ENCODE peak calls at places on chromosomes 7 and 10, in ten cellular contexts. D is brain microvascular endothelial cell; C is dorsolateral prefrontal cortex; H is CD8-positive, alpha-beta T cell; V is epithelial cell of esophagus; J is AG09309; I is GM10248; K is GM06990; R is GM13977; N is mesothelial cell of epicardium. F is an unnamed sample.

GRCh38 chr10:18438356-18439126 is 212.8 kb downstream of the NSUN6 start:
- DNase-seq in R (no peak), J (no peak), H (no peak), C (no peak), K (no peak), N (no peak), V (no peak), I (no peak), D (no peak), F (no peak)

GRCh38 chr7:124996778-124997177 is 67.2 kb upstream of the POT1 start:
- DNase-seq in D (no peak), N (no peak), J (no peak), C (no peak), I (peak), H (no peak), K (peak), R (no peak), V (no peak), F (peak)

GRCh38 chr10:27319752-27320561 is 79.4 kb upstream of the ACBD5 start:
- DNase-seq in V (peak), R (peak), I (peak), K (peak), C (no peak), D (peak), J (peak), N (no peak), H (no peak), F (peak)

GRCh38 chr7:25171071-25171470 is 46.0 kb upstream of the CYCS start:
- DNase-seq in I (no peak), K (no peak), C (no peak), H (no peak), J (no peak), R (no peak), V (no peak), D (no peak), N (no peak), F (no peak)

GRCh38 chr10:49396666-49396999 is 744 bp upstream of the DRGX start:
- DNase-seq in H (no peak), I (no peak), N (no peak), J (no peak), R (no peak), V (no peak), K (no peak), C (no peak), D (no peak), F (no peak)

GRCh38 chr10:79387974-79388850 is 40.9 kb downstream of the PPIF start:
- DNase-seq in J (no peak), N (no peak), D (no peak), V (no peak), C (peak), H (no peak), K (no peak), R (no peak), I (no peak), F (no peak)

GRCh38 chr7:2687881-2688318 is at the start of gene AMZ1:
- DNase-seq in R (no peak), N (no peak), I (no peak), H (no peak), C (no peak), K (no peak), D (no peak), V (no peak), J (no peak), F (peak)

GRCh38 chr10:55063817-55064216 is 262.8 kb upstream of the PCDH15 start:
- DNase-seq in J (no peak), D (peak), R (no peak), V (no peak), K (no peak), I (no peak), H (no peak), C (no peak), N (no peak), F (no peak)

GRCh38 chr7:17380696-17381662 is 82.5 kb downstream of the AHR start:
- DNase-seq in V (no peak), K (no peak), R (no peak), N (no peak), I (no peak), C (no peak), D (no peak), H (no peak), J (no peak), F (no peak)

GRCh38 chr7:112963634-112964033 is 123.0 kb downstream of the GPR85 start:
- DNase-seq in K (no peak), D (no peak), C (no peak), J (no peak), H (no peak), I (no peak), N (no peak), R (no peak), V (no peak), F (no peak)

GRCh38 chr10:44571701-44572100 is 186.8 kb upstream of the CXCL12 start:
- DNase-seq in C (no peak), K (no peak), J (no peak), D (peak), I (no peak), H (no peak), V (no peak), N (no peak), R (no peak), F (no peak)

GRCh38 chr7:145212050-145212449 is 376.2 kb upstream of the TPK1 start:
- DNase-seq in C (peak), J (no peak), N (no peak), H (no peak), R (no peak), V (peak), D (no peak), K (no peak), I (no peak), F (no peak)

DNA sequence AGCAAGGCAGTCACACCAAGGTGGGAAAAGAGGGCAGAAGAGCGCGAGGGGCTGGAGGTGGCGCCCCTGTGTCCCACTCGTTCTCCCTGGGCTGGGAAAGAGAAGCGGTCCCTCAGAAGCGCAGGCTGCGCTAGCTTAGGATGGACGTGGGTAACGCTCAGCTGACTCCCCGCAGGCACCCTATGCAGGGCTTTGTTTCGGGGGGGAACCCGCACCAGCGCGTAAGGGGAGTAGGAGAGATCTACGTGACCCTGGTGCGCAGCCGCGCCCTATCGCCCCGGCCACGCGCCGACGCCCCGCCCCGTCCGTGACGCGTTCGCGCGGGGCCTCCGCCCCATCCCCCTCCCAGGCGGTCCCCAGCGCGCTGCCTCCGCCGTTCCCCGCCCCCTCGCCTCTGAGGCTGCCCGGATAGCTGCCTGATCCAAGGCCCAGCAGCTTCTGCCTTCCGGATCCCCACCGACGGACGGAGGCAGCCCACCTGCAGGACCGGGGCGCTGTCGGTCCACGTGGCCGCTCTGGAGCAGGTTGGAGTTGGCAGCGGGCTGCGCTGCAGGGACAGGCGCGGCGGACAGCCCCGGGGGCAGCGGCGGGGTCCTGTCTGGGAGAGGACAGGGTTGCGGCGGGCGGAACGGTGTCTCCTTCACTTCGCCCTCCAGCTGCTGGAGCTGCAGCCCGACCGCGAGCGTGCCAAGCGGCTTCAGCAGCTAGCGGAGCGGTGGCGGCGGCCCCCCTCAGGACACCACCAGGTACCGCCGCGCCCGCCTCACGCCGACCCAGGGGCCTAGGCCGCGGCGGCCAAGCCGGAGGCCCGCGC is at the start of gene VDAC2:
- DNase-seq in V (peak), K (peak), C (peak), R (peak), H (peak), N (peak), I (peak), J (peak), D (peak), F (peak)
- TF ChIP-seq CTCF in V (no peak), K (no peak), C (peak), R (no peak), H (no peak), N (no peak), I (no peak), J (no peak), D (no peak), F (no peak)

DNA sequence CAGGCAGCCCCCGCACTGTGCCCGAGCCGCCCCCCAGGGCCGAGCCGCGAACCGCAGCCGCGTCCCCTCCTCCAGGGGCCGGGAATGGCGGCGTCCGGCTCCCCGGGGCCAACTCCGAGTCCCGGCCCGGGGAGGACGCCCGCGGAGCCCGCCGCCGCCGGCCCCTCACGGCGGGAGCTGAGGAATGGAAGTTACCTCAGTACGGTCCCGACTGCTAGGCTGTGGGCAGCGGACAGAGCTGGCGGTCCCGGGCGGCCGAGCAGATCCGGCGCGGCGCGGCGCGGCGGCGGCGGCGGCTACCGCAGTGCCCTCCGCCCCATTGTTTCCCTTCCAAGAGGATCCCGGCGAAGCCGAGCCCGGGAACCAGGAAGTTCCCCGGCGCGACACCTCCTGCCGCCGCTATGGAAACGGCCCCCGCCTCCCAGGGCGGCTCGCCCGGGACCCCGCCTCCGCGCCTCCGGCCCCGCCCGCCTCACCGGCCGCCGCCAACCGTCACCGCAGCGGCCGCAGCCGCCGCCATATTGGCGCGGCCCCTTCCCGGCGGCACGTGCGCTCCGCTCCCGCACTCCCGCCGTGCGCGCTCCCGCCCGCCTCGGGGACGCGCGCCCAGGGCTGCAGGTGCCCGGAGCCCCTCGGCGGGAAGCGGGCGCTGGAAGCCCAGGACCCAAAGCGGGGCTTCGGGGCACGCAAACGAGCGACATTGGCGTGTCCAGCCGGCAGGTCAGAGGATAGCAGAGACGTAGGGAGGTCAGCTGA is at the start of gene USP6NL:
- DNase-seq in I (peak), V (peak), K (peak), R (peak), J (peak), C (peak), N (peak), D (peak), H (peak), F (peak)
- TF ChIP-seq CTCF in I (no peak), V (no peak), K (no peak), R (no peak), J (no peak), C (no peak), N (no peak), D (no peak), H (no peak), F (no peak)

GRCh38 chr7:20214132-20214531 is 3.1 kb downstream of the MACC1 start:
- DNase-seq in C (no peak), R (no peak), H (no peak), K (no peak), N (no peak), J (no peak), D (no peak), V (no peak), I (no peak), F (no peak)
- TF ChIP-seq CTCF in C (no peak), R (no peak), H (no peak), K (no peak), N (no peak), J (no peak), D (no peak), V (no peak), I (no peak), F (no peak)

GRCh38 chr10:74949843-74950765 is 123.7 kb downstream of the KAT6B start:
- DNase-seq in V (no peak), D (peak), C (no peak), R (no peak), J (no peak), H (no peak), N (no peak), I (no peak), K (no peak), F (no peak)

GRCh38 chr10:74953214-74953613 is 126.8 kb downstream of the KAT6B start:
- DNase-seq in H (no peak), R (no peak), K (no peak), V (no peak), N (no peak), C (no peak), J (no peak), I (no peak), D (no peak), F (no peak)

GRCh38 chr10:74947781-74948401 is 121.5 kb downstream of the KAT6B start:
- DNase-seq in R (no peak), K (no peak), N (no peak), H (no peak), V (peak), I (no peak), J (no peak), C (no peak), D (no peak), F (no peak)

GRCh38 chr10:74949434-74949833 is 123.0 kb downstream of the KAT6B start:
- DNase-seq in K (no peak), N (no peak), R (no peak), H (no peak), I (no peak), V (peak), D (no peak), J (no peak), C (no peak), F (no peak)

GRCh38 chr10:74949024-74949423 is 122.6 kb downstream of the KAT6B start:
- DNase-seq in N (no peak), K (no peak), J (no peak), I (no peak), H (no peak), V (no peak), R (no peak), D (no peak), C (no peak), F (no peak)
- TF ChIP-seq CTCF in N (no peak), K (no peak), J (no peak), I (no peak), H (no peak), V (no peak), R (no peak), D (no peak), C (no peak), F (no peak)

GRCh38 chr7:78043159-78043558 is 244.6 kb downstream of the PHTF2 start:
- DNase-seq in I (no peak), J (no peak), C (no peak), K (no peak), D (no peak), H (no peak), N (no peak), R (no peak), V (no peak), F (no peak)

GRCh38 chr7:78037603-78038002 is 239.0 kb downstream of the PHTF2 start:
- DNase-seq in V (no peak), R (no peak), I (no peak), N (no peak), H (no peak), J (no peak), K (no peak), D (no peak), C (no peak), F (no peak)

GRCh38 chr7:78041409-78041808 is 242.8 kb downstream of the PHTF2 start:
- DNase-seq in I (no peak), J (no peak), R (no peak), V (no peak), H (no peak), C (no peak), D (no peak), N (no peak), K (no peak), F (no peak)

GRCh38 chr7:78038465-78039080 is 240.0 kb downstream of the PHTF2 start:
- DNase-seq in K (no peak), H (no peak), C (no peak), R (no peak), D (no peak), N (no peak), V (no peak), J (no peak), I (no peak), F (no peak)

DNA sequence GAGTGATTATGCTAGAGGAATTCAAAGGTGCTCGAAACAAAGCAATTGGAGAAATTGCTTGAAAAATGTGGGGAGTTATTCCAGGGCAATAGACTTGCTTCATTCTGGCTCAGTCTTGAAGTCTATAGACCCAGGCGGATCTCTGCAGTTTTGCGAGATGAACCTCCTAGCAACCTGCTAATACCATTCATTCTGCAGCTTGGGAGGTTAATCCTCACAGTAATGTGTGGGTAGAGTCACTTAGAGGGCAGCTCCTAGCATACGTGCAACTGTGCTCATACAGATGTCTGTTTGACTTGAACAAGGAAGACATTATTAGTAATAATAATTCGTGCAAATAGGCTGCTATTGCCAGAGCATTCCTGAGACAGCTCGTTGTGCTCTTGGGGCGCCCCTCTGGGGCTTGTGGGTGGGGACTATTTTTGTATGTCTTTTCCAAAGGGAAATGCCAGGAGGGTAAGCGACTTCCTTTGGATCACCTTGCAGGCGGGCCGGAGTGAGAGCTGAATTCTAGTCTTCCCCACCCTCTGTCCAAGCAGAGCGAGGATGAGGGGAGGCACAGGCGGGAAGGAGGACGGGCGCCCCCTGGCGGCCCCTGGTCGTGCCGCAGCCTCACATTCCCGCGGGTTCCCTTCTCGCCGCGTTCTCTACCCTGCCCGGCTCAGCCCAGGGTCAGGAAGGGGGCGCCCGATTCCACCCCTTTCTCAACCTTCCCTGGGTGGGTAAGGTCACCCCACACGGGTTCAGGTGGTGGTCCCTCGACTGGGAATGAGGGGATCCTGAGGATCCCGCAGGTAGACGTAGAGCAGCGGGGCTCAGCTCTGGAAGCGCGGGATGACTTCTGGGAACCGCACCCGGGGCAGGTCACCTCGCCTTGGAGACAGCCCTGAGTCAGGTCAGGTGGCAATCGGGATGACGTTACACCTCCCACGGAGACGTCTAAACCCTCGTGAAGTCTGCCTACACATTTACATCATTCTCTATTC is 241.5 kb downstream of the PHTF2 start:
- DNase-seq in D (no peak), H (peak), N (no peak), V (no peak), K (peak), J (no peak), I (peak), R (peak), C (no peak), F (peak)
- TF ChIP-seq CTCF in D (peak), H (peak), N (no peak), V (no peak), K (peak), J (peak), I (peak), R (peak), C (no peak), F (peak)

DNA sequence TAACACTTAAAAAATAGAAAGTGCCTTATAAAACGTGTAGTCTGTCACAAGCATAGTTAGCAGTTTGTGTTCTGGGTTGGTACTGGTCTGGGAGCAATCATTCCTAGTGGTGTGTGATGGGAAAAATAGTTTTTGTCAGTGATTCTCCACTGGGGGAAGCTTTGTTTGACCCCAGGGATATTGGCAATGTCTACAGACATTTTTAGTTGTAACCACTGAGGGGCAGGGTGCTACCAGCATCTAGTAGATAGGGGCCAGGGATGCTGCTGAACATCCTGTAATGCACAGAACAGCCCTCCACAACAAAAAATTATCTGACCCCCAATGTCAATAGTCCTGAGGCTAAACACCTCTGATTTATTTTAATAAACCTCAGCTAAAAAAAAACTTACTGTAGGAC is 51.6 kb upstream of the CREB5 start:
- DNase-seq in H (no peak), N (no peak), D (no peak), J (no peak), R (no peak), C (no peak), K (no peak), I (no peak), V (no peak), F (no peak)
- TF ChIP-seq CTCF in H (no peak), N (no peak), D (peak), J (no peak), R (peak), C (no peak), K (no peak), I (no peak), V (no peak), F (no peak)

F was measured in GM20000.